ENCODE peak calls at places on chromosomes 7 and 10, in nine cellular contexts. One of them, this sample, is unnamed.
A peak's percentile ranks its signal among the peaks of the same experiment; 100 is the strongest.

GRCh38 chr10:93566435-93567276 is at the start of gene FFAR4:
- DNase-seq in chondrocyte: no peak
- DNase-seq in transverse colon: peak; percentile 58
- DNase-seq in heart right ventricle: peak; percentile 56
- DNase-seq in activated effector memory CD4-positive, alpha-beta T cell treated with Interleukin-2 at 50 U/mL for 16 hours: no peak
- DNase-seq in Right ventricle myocardium superior: peak; percentile 78
- DNase-seq in T1000: no peak
- DNase-seq in NCI-H2081: peak; percentile 1
- DNase-seq in activated CD4-positive, alpha-beta T cell treated with anti-CD3 and anti-CD28 coated beads, Interleukin-2, amount 50 U/mL, for 4 hours: no peak
- DNase-seq in this sample: no peak

GRCh38 chr7:38858281-38858884 is 50.6 kb downstream of the VPS41 start:
- DNase-seq in Right ventricle myocardium superior: no peak
- DNase-seq in chondrocyte: no peak
- DNase-seq in transverse colon: no peak
- DNase-seq in activated CD4-positive, alpha-beta T cell treated with anti-CD3 and anti-CD28 coated beads, Interleukin-2, amount 50 U/mL, for 4 hours: no peak
- DNase-seq in NCI-H2081: peak; percentile 65
- DNase-seq in heart right ventricle: no peak
- DNase-seq in activated effector memory CD4-positive, alpha-beta T cell treated with Interleukin-2 at 50 U/mL for 16 hours: no peak
- DNase-seq in T1000: no peak
- DNase-seq in this sample: no peak

GRCh38 chr10:481636-482035 is 207.8 kb downstream of the DIP2C start:
- DNase-seq in Right ventricle myocardium superior: no peak
- DNase-seq in activated effector memory CD4-positive, alpha-beta T cell treated with Interleukin-2 at 50 U/mL for 16 hours: no peak
- DNase-seq in heart right ventricle: no peak
- DNase-seq in chondrocyte: peak; percentile 87
- DNase-seq in transverse colon: no peak
- DNase-seq in T1000: no peak
- DNase-seq in activated CD4-positive, alpha-beta T cell treated with anti-CD3 and anti-CD28 coated beads, Interleukin-2, amount 50 U/mL, for 4 hours: no peak
- DNase-seq in NCI-H2081: no peak
- DNase-seq in this sample: no peak

GRCh38 chr7:149856-150636 is 42.3 kb upstream of the FAM20C start:
- DNase-seq in T1000: no peak
- DNase-seq in transverse colon: peak; percentile 52
- DNase-seq in activated effector memory CD4-positive, alpha-beta T cell treated with Interleukin-2 at 50 U/mL for 16 hours: no peak
- DNase-seq in Right ventricle myocardium superior: peak; percentile 72
- DNase-seq in activated CD4-positive, alpha-beta T cell treated with anti-CD3 and anti-CD28 coated beads, Interleukin-2, amount 50 U/mL, for 4 hours: peak; percentile 7
- DNase-seq in heart right ventricle: peak; percentile 60
- DNase-seq in chondrocyte: no peak
- DNase-seq in NCI-H2081: no peak
- DNase-seq in this sample: peak; percentile 10

GRCh38 chr7:117019786-117020604 is 66.7 kb downstream of the ST7 start:
- DNase-seq in transverse colon: peak; percentile 37
- DNase-seq in heart right ventricle: peak; percentile 50
- DNase-seq in NCI-H2081: peak; percentile 98
- DNase-seq in activated effector memory CD4-positive, alpha-beta T cell treated with Interleukin-2 at 50 U/mL for 16 hours: no peak
- DNase-seq in T1000: no peak
- DNase-seq in activated CD4-positive, alpha-beta T cell treated with anti-CD3 and anti-CD28 coated beads, Interleukin-2, amount 50 U/mL, for 4 hours: no peak
- DNase-seq in Right ventricle myocardium superior: peak; percentile 73
- DNase-seq in chondrocyte: no peak
- DNase-seq in this sample: no peak

GRCh38 chr10:24642921-24643678 is 80.6 kb downstream of the ARHGAP21 start:
- DNase-seq in activated CD4-positive, alpha-beta T cell treated with anti-CD3 and anti-CD28 coated beads, Interleukin-2, amount 50 U/mL, for 4 hours: no peak
- DNase-seq in transverse colon: no peak
- DNase-seq in NCI-H2081: peak; percentile 73
- DNase-seq in T1000: peak; percentile 5
- DNase-seq in heart right ventricle: no peak
- DNase-seq in chondrocyte: no peak
- DNase-seq in activated effector memory CD4-positive, alpha-beta T cell treated with Interleukin-2 at 50 U/mL for 16 hours: no peak
- DNase-seq in Right ventricle myocardium superior: no peak
- DNase-seq in this sample: no peak

GRCh38 chr10:35335718-35336083 is 608 bp upstream of the CCNY start:
- DNase-seq in activated CD4-positive, alpha-beta T cell treated with anti-CD3 and anti-CD28 coated beads, Interleukin-2, amount 50 U/mL, for 4 hours: no peak
- DNase-seq in NCI-H2081: peak; percentile 22
- DNase-seq in transverse colon: peak; percentile 20
- DNase-seq in chondrocyte: no peak
- DNase-seq in Right ventricle myocardium superior: peak; percentile 50
- DNase-seq in heart right ventricle: no peak
- DNase-seq in T1000: no peak
- DNase-seq in activated effector memory CD4-positive, alpha-beta T cell treated with Interleukin-2 at 50 U/mL for 16 hours: no peak
- DNase-seq in this sample: no peak

GRCh38 chr7:2141656-2142055 is 91.1 kb downstream of the MAD1L1 start:
- DNase-seq in heart right ventricle: peak; percentile 18
- DNase-seq in activated CD4-positive, alpha-beta T cell treated with anti-CD3 and anti-CD28 coated beads, Interleukin-2, amount 50 U/mL, for 4 hours: no peak
- DNase-seq in T1000: no peak
- DNase-seq in transverse colon: no peak
- DNase-seq in Right ventricle myocardium superior: no peak
- DNase-seq in activated effector memory CD4-positive, alpha-beta T cell treated with Interleukin-2 at 50 U/mL for 16 hours: no peak
- DNase-seq in NCI-H2081: no peak
- DNase-seq in chondrocyte: no peak
- DNase-seq in this sample: no peak

GRCh38 chr10:10730644-10731043 is 287.0 kb upstream of the CELF2 start:
- DNase-seq in activated CD4-positive, alpha-beta T cell treated with anti-CD3 and anti-CD28 coated beads, Interleukin-2, amount 50 U/mL, for 4 hours: no peak
- DNase-seq in activated effector memory CD4-positive, alpha-beta T cell treated with Interleukin-2 at 50 U/mL for 16 hours: no peak
- DNase-seq in T1000: no peak
- DNase-seq in chondrocyte: no peak
- DNase-seq in NCI-H2081: no peak
- DNase-seq in transverse colon: no peak
- DNase-seq in Right ventricle myocardium superior: no peak
- DNase-seq in heart right ventricle: peak; percentile 14
- DNase-seq in this sample: no peak